ENCODE peak calls at places on chromosome 9, in eight cellular contexts. One of them, this sample, is unnamed.
A peak's percentile ranks its signal among the peaks of the same experiment; 100 is the strongest.

GRCh38 chr9:91992636-91993035 is 42.6 kb upstream of the ROR2 start:
- DNase-seq in H9: no peak
- DNase-seq in H4: no peak
- DNase-seq in activated T-cell treated with anti-CD3 and anti-CD28 coated beads for 1 hour: no peak
- DNase-seq in 8988T: no peak
- DNase-seq in GM12865: no peak
- DNase-seq in heart right ventricle: no peak
- DNase-seq in CD8-positive, alpha-beta T cell: no peak
- DNase-seq in this sample: no peak

GRCh38 chr9:21450733-21451394 is 10.6 kb downstream of the IFNA1 start:
- DNase-seq in H9: no peak
- DNase-seq in H4: no peak
- DNase-seq in activated T-cell treated with anti-CD3 and anti-CD28 coated beads for 1 hour: no peak
- DNase-seq in 8988T: no peak
- DNase-seq in GM12865: no peak
- DNase-seq in heart right ventricle: no peak
- DNase-seq in CD8-positive, alpha-beta T cell: no peak
- DNase-seq in this sample: no peak

GRCh38 chr9:115393976-115394775 is 276.2 kb upstream of the TNC start:
- DNase-seq in H9: no peak
- DNase-seq in H4: no peak
- DNase-seq in activated T-cell treated with anti-CD3 and anti-CD28 coated beads for 1 hour: no peak
- DNase-seq in 8988T: no peak
- DNase-seq in GM12865: no peak
- DNase-seq in heart right ventricle: no peak
- DNase-seq in CD8-positive, alpha-beta T cell: no peak
- DNase-seq in this sample: no peak

GRCh38 chr9:138071292-138071691 is 193.7 kb downstream of the CACNA1B start:
- DNase-seq in H9: no peak
- DNase-seq in H4: no peak
- DNase-seq in activated T-cell treated with anti-CD3 and anti-CD28 coated beads for 1 hour: no peak
- DNase-seq in 8988T: peak; percentile 3
- DNase-seq in GM12865: no peak
- DNase-seq in heart right ventricle: no peak
- DNase-seq in CD8-positive, alpha-beta T cell: no peak
- DNase-seq in this sample: no peak

GRCh38 chr9:37415011-37415719 is 7.3 kb upstream of the GRHPR start:
- DNase-seq in H9: peak; percentile 81
- DNase-seq in H4: peak; percentile 79
- DNase-seq in activated T-cell treated with anti-CD3 and anti-CD28 coated beads for 1 hour: peak; percentile 66
- DNase-seq in 8988T: peak; percentile 58
- DNase-seq in GM12865: peak; percentile 86
- DNase-seq in heart right ventricle: no peak
- DNase-seq in CD8-positive, alpha-beta T cell: peak; percentile 78
- DNase-seq in this sample: no peak

GRCh38 chr9:16031971-16032370 is 479.1 kb downstream of the CCDC171 start:
- DNase-seq in H9: no peak
- DNase-seq in H4: peak; percentile 35
- DNase-seq in activated T-cell treated with anti-CD3 and anti-CD28 coated beads for 1 hour: no peak
- DNase-seq in 8988T: no peak
- DNase-seq in GM12865: no peak
- DNase-seq in heart right ventricle: no peak
- DNase-seq in CD8-positive, alpha-beta T cell: no peak
- DNase-seq in this sample: peak; percentile 47

GRCh38 chr9:112494153-112494552 is 7.5 kb downstream of the KIAA1958 start:
- DNase-seq in H9: no peak
- DNase-seq in H4: no peak
- DNase-seq in activated T-cell treated with anti-CD3 and anti-CD28 coated beads for 1 hour: no peak
- DNase-seq in 8988T: no peak
- DNase-seq in GM12865: no peak
- DNase-seq in heart right ventricle: no peak
- DNase-seq in CD8-positive, alpha-beta T cell: no peak
- DNase-seq in this sample: no peak

GRCh38 chr9:117164512-117164911 is 250.3 kb downstream of the ASTN2 start:
- DNase-seq in H9: no peak
- DNase-seq in H4: no peak
- DNase-seq in activated T-cell treated with anti-CD3 and anti-CD28 coated beads for 1 hour: no peak
- DNase-seq in 8988T: no peak
- DNase-seq in GM12865: no peak
- DNase-seq in heart right ventricle: no peak
- DNase-seq in CD8-positive, alpha-beta T cell: no peak
- DNase-seq in this sample: no peak

GRCh38 chr9:4596165-4596922 is 65.8 kb upstream of the PLPP6 start:
- DNase-seq in H9: no peak
- DNase-seq in H4: no peak
- DNase-seq in activated T-cell treated with anti-CD3 and anti-CD28 coated beads for 1 hour: peak; percentile 33
- DNase-seq in 8988T: no peak
- DNase-seq in GM12865: peak; percentile 48
- DNase-seq in heart right ventricle: no peak
- DNase-seq in CD8-positive, alpha-beta T cell: peak; percentile 45
- DNase-seq in this sample: no peak

GRCh38 chr9:125440411-125440810 is 178.8 kb downstream of the GAPVD1 start:
- DNase-seq in H9: no peak
- DNase-seq in H4: no peak
- DNase-seq in activated T-cell treated with anti-CD3 and anti-CD28 coated beads for 1 hour: no peak
- DNase-seq in 8988T: no peak
- DNase-seq in GM12865: no peak
- DNase-seq in heart right ventricle: no peak
- DNase-seq in CD8-positive, alpha-beta T cell: no peak
- DNase-seq in this sample: no peak

GRCh38 chr9:78539904-78540303 is 243.0 kb downstream of the PSAT1 start:
- DNase-seq in H9: no peak
- DNase-seq in H4: peak; percentile 49
- DNase-seq in activated T-cell treated with anti-CD3 and anti-CD28 coated beads for 1 hour: no peak
- DNase-seq in 8988T: no peak
- DNase-seq in GM12865: no peak
- DNase-seq in heart right ventricle: no peak
- DNase-seq in CD8-positive, alpha-beta T cell: no peak
- DNase-seq in this sample: peak; percentile 83

GRCh38 chr9:94533155-94533554 is 21.7 kb upstream of the PCAT7 start:
- DNase-seq in H9: no peak
- DNase-seq in H4: no peak
- DNase-seq in activated T-cell treated with anti-CD3 and anti-CD28 coated beads for 1 hour: no peak
- DNase-seq in 8988T: no peak
- DNase-seq in GM12865: no peak
- DNase-seq in heart right ventricle: no peak
- DNase-seq in CD8-positive, alpha-beta T cell: no peak
- DNase-seq in this sample: no peak

GRCh38 chr9:100473271-100474081 is 527 bp downstream of the TMEFF1 start:
- DNase-seq in H9: peak; percentile 52
- DNase-seq in H4: no peak
- DNase-seq in activated T-cell treated with anti-CD3 and anti-CD28 coated beads for 1 hour: no peak
- DNase-seq in 8988T: peak; percentile 61
- DNase-seq in GM12865: peak; percentile 34
- DNase-seq in heart right ventricle: peak; percentile 17
- DNase-seq in CD8-positive, alpha-beta T cell: peak; percentile 11
- DNase-seq in this sample: no peak

GRCh38 chr9:7976856-7977255 is 177.3 kb upstream of the DMAC1 start:
- DNase-seq in H9: no peak
- DNase-seq in H4: no peak
- DNase-seq in activated T-cell treated with anti-CD3 and anti-CD28 coated beads for 1 hour: no peak
- DNase-seq in 8988T: no peak
- DNase-seq in GM12865: no peak
- DNase-seq in heart right ventricle: no peak
- DNase-seq in CD8-positive, alpha-beta T cell: no peak
- DNase-seq in this sample: no peak

GRCh38 chr9:89036862-89037261 is 45.6 kb downstream of the S1PR3 start:
- DNase-seq in H9: no peak
- DNase-seq in H4: no peak
- DNase-seq in activated T-cell treated with anti-CD3 and anti-CD28 coated beads for 1 hour: no peak
- DNase-seq in 8988T: no peak
- DNase-seq in GM12865: no peak
- DNase-seq in heart right ventricle: no peak
- DNase-seq in CD8-positive, alpha-beta T cell: no peak
- DNase-seq in this sample: no peak

GRCh38 chr9:16445141-16445920 is 425.1 kb downstream of the BNC2 start:
- DNase-seq in H9: no peak
- DNase-seq in H4: no peak
- DNase-seq in activated T-cell treated with anti-CD3 and anti-CD28 coated beads for 1 hour: no peak
- DNase-seq in 8988T: no peak
- DNase-seq in GM12865: no peak
- DNase-seq in heart right ventricle: no peak
- DNase-seq in CD8-positive, alpha-beta T cell: no peak
- DNase-seq in this sample: no peak

GRCh38 chr9:75976549-75976948 is 86.1 kb downstream of the PCSK5 start:
- DNase-seq in H9: no peak
- DNase-seq in H4: no peak
- DNase-seq in activated T-cell treated with anti-CD3 and anti-CD28 coated beads for 1 hour: no peak
- DNase-seq in 8988T: no peak
- DNase-seq in GM12865: no peak
- DNase-seq in heart right ventricle: no peak
- DNase-seq in CD8-positive, alpha-beta T cell: no peak
- DNase-seq in this sample: no peak

GRCh38 chr9:2355594-2355993 is 266.0 kb upstream of the VLDLR start:
- DNase-seq in H9: no peak
- DNase-seq in H4: no peak
- DNase-seq in activated T-cell treated with anti-CD3 and anti-CD28 coated beads for 1 hour: no peak
- DNase-seq in 8988T: no peak
- DNase-seq in GM12865: no peak
- DNase-seq in heart right ventricle: no peak
- DNase-seq in CD8-positive, alpha-beta T cell: no peak
- DNase-seq in this sample: no peak

This sample was measured in epithelial cell of proximal tubule.